ENCODE peak calls at places on chromosomes 11 and 22, in six cellular contexts. P is dorsolateral prefrontal cortex, N is BE2C, U is coronary artery, M is left ventricle myocardium inferior, G is PC-3. D is an unnamed sample.

GRCh38 chr11:62702241-62702640 is 5.0 kb downstream of the BSCL2 start:
- DNase-seq in G (no peak), P (no peak), M (no peak), U (no peak), N (no peak), D (no peak)

GRCh38 chr11:69131644-69132300 is 24.0 kb upstream of the SMIM38 start:
- DNase-seq in M (peak), N (peak), G (peak), U (no peak), P (peak), D (peak)

GRCh38 chr11:47007579-47007978 is 71.0 kb downstream of the CSTPP1 start:
- DNase-seq in G (no peak), N (peak), M (no peak), P (no peak), U (no peak), D (no peak)

GRCh38 chr22:44576311-44577260 is 78.6 kb upstream of the RTL6 start:
- DNase-seq in M (no peak), G (no peak), N (no peak), P (peak), U (no peak), D (no peak)

GRCh38 chr11:123202155-123202714 is 7.2 kb upstream of the CLMP start:
- DNase-seq in P (no peak), M (peak), U (no peak), G (no peak), N (no peak), D (peak)

GRCh38 chr11:64805481-64805880 is 2.5 kb upstream of the MAP4K2 start:
- DNase-seq in U (no peak), P (no peak), N (no peak), M (no peak), G (no peak), D (no peak)

GRCh38 chr11:64583296-64584262 is 7.4 kb upstream of the SLC22A12 start:
- DNase-seq in P (no peak), M (no peak), U (no peak), N (no peak), G (peak), D (peak)

GRCh38 chr11:76074178-76075112 is 131.9 kb downstream of the WNT11 start:
- DNase-seq in M (no peak), U (no peak), N (no peak), P (no peak), G (peak), D (peak)

GRCh38 chr22:47154621-47155081 is 392.2 kb downstream of the TBC1D22A start:
- DNase-seq in N (peak), U (peak), P (peak), M (peak), G (peak), D (peak)

GRCh38 chr11:17413414-17414316 is 25.2 kb upstream of the KCNJ11 start:
- DNase-seq in M (no peak), U (no peak), N (no peak), P (no peak), G (no peak), D (no peak)

GRCh38 chr11:58784995-58785394 is 53.3 kb upstream of the GLYAT start:
- DNase-seq in U (no peak), P (no peak), N (no peak), G (no peak), M (no peak), D (no peak)
- TF ChIP-seq CTCF in U (no peak), P (no peak), N (peak), G (peak), M (no peak), D (peak)

DNA sequence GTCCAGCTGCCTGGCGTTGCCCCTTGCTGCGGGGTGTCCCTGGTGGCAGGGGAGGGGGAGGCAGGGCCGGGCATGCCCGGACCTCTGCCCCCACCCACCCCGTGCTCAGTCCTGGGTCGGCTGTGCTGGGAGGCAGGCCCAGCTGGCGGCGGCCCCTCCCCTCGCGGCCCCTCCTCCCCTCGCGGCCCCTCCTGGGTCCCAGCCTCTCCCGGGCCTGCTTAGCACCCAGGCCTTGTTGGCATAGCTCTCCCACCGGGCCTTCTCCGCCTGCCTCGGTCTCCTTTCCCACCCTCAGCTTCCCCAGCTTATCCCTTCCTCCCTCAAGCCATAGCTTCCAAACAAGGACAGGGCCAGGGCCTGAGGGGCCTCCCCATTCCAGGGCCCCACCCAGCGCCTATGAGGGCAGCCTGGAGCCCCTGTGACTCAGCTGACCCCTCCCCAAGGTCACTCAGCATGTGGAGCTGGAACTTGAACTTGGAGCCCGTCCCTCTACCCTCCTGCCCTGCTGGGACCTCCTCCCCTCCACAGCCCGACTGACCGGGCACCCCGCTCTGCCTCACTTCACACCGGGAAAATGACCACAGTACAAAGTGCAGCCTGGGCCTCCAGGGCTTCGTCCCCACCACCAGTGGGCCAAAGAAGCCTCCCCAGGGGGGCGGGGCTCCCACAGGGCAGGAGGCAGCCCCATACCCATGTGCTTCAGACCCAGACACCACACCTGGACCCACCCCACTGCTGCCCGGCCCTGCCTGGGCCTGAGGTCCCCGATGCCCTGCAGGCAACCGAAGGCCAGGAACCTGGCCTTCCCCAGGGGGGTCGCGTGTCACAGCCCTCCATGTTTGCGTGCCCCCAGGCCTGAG is 1.2 kb downstream of the EPS8L2 start:
- DNase-seq in P (no peak), N (no peak), M (no peak), U (peak), G (peak), D (peak)
- H3K4me3 ChIP-seq in P (peak), N (no peak), M (peak), U (peak), G (peak), D (peak)

DNA sequence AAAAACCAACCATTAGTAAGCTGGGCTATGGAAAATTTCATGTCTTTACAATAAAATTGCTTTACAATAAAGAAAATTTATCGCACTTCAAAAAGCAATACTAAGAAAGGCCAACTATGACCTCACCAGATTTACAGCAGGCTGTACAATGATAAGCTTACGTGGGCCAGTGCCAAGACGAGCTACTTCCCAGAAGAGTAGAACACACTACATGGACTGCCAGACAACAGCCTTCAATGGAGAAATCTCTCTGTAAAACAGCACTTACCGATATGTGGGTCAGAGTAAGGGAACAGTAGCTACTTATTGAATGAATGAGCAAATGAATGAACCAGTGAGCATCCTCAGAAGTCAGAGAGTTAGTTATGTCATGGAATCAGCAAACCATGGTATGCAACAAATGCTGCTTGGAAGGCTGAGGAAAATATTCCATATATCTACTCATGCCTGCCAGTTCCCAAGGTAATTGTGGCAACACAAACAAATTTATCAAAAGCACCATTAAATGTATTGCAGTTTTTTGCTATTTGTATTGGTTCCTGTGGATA is 74.4 kb downstream of the SLC36A4 start:
- DNase-seq in N (peak), M (peak), U (no peak), P (no peak), G (no peak), D (no peak)
- TF ChIP-seq CTCF in N (no peak), M (no peak), U (no peak), P (no peak), G (no peak), D (no peak)

GRCh38 chr22:19176732-19177131 is 1.8 kb downstream of the SLC25A1 start:
- DNase-seq in N (no peak), M (no peak), P (no peak), U (no peak), G (no peak), D (no peak)
- H3K4me3 ChIP-seq in N (peak), M (peak), P (peak), U (peak), G (peak), D (peak)

DNA sequence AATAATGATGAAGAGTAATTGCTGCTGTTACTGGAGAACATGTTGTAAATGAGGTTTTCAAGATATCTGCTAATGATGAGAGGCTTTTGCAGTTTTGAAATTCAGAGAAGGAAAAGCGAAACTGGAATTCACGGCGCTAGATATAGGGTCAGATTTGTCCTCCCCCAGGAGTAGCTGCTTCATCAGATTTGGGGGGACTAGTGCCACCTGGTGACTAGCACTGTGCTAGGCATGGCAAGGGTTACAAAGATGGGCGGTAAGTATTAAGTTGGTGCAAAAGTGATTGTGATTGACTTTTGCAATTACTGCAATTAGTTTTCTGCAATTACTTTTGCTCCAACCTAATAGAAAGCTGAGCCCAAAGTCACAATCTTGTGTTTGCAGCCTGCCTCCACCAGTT is 879.9 kb upstream of the TENM4 start:
- DNase-seq in N (no peak), G (peak), M (no peak), U (no peak), P (no peak), D (no peak)
- TF ChIP-seq CTCF in N (peak), G (peak), M (peak), U (no peak), P (no peak), D (peak)

GRCh38 chr11:8093931-8094575 is 13.0 kb downstream of the TUB start:
- DNase-seq in N (no peak), P (no peak), G (no peak), U (peak), M (no peak), D (no peak)

GRCh38 chr11:8094656-8095055 is 13.6 kb downstream of the TUB start:
- DNase-seq in N (no peak), U (peak), G (no peak), P (no peak), M (no peak), D (no peak)

GRCh38 chr11:8095831-8096522 is 15.0 kb downstream of the TUB start:
- DNase-seq in U (peak), P (no peak), M (no peak), N (no peak), G (no peak), D (no peak)

GRCh38 chr11:8096575-8096974 is 15.6 kb downstream of the TUB start:
- DNase-seq in N (no peak), G (no peak), M (no peak), U (no peak), P (no peak), D (no peak)

GRCh38 chr11:8095356-8095755 is 14.3 kb downstream of the TUB start:
- DNase-seq in G (no peak), P (no peak), U (peak), M (no peak), N (no peak), D (no peak)
- H3K4me3 ChIP-seq in G (no peak), P (no peak), U (no peak), M (no peak), N (no peak), D (no peak)

GRCh38 chr22:24499706-24500105 is 4.6 kb downstream of the UPB1 start:
- DNase-seq in U (no peak), N (no peak), P (no peak), G (no peak), M (no peak), D (no peak)
- TF ChIP-seq CTCF in U (no peak), N (no peak), P (no peak), G (no peak), M (no peak), D (no peak)